ENCODE peak calls at places on chromosome 17, in five cellular contexts. H is HCT116, D is PC-9, U is GM23248, X is PC-3. I is an unnamed sample.

GRCh38 chr17:27635275-27635823 is 4.4 kb downstream of the LGALS9 start:
- DNase-seq in H (no peak), D (no peak), U (no peak), X (no peak), I (no peak)

GRCh38 chr17:16304832-16305231 is 48.4 kb downstream of the CENPV start:
- DNase-seq in H (no peak), D (no peak), U (peak; percentile 31), X (peak; percentile 58), I (peak; percentile 72)

GRCh38 chr17:42459256-42459982 is 741 bp downstream of the ATP6V0A1 start:
- DNase-seq in H (no peak), D (peak; percentile 64), U (peak; percentile 81), X (no peak), I (peak; percentile 71)

GRCh38 chr17:46972346-46972745 is 6.7 kb downstream of the RPRML start:
- DNase-seq in H (no peak), D (no peak), U (no peak), X (no peak), I (no peak)

GRCh38 chr17:27665549-27665948 is 34.6 kb downstream of the LGALS9 start:
- DNase-seq in H (no peak), D (no peak), U (no peak), X (no peak), I (no peak)

GRCh38 chr17:42182927-42183734 is 2.1 kb downstream of the HCRT start:
- DNase-seq in H (no peak), D (no peak), U (peak; percentile 66), X (no peak), I (no peak)

GRCh38 chr17:63024716-63025115 is 58.7 kb downstream of the TANC2 start:
- DNase-seq in H (no peak), D (no peak), U (peak; percentile 80), X (no peak), I (no peak)

GRCh38 chr17:72984145-72984924 is 108.2 kb downstream of the SLC39A11 start:
- DNase-seq in H (peak; percentile 84), D (peak; percentile 96), U (peak; percentile 68), X (peak; percentile 97), I (no peak)

GRCh38 chr17:19337712-19338023 is 24.9 kb downstream of the B9D1 start:
- DNase-seq in H (no peak), D (no peak), U (no peak), X (no peak), I (no peak)

GRCh38 chr17:11553135-11553534 is 45.1 kb upstream of the DNAH9 start:
- DNase-seq in H (no peak), D (no peak), U (no peak), X (no peak), I (no peak)

GRCh38 chr17:17757391-17757791 is 76.1 kb downstream of the RAI1 start:
- DNase-seq in H (no peak), D (no peak), U (no peak), X (no peak), I (no peak)

GRCh38 chr17:33753452-33753851 is 460.4 kb upstream of the ASIC2 start:
- DNase-seq in H (no peak), D (no peak), U (no peak), X (no peak), I (no peak)

GRCh38 chr17:67837965-67838364 is 12.7 kb downstream of the BPTF start:
- DNase-seq in H (no peak), D (no peak), U (no peak), X (peak; percentile 1), I (no peak)

GRCh38 chr17:80195671-80196529 is 24.2 kb downstream of the SGSH start:
- DNase-seq in H (no peak), D (no peak), U (peak; percentile 36), X (peak; percentile 52), I (peak; percentile 72)

GRCh38 chr17:171871-172270 is 9.6 kb downstream of the DOC2B start:
- DNase-seq in H (no peak), D (no peak), U (no peak), X (no peak), I (no peak)

GRCh38 chr17:72717676-72718075 is 374.8 kb downstream of the SLC39A11 start:
- DNase-seq in H (peak; percentile 76), D (peak; percentile 96), U (no peak), X (peak; percentile 74), I (no peak)

GRCh38 chr17:27985306-27985705 is 57.2 kb upstream of the NLK start:
- DNase-seq in H (no peak), D (no peak), U (no peak), X (no peak), I (no peak)

GRCh38 chr17:67137860-67138259 is 93.5 kb downstream of the CACNG1 start:
- DNase-seq in H (no peak), D (no peak), U (no peak), X (no peak), I (no peak)

GRCh38 chr17:64441772-64442549 is 7.0 kb upstream of the MILR1 start:
- DNase-seq in H (no peak), D (peak; percentile 65), U (peak; percentile 15), X (no peak), I (no peak)

DNA sequence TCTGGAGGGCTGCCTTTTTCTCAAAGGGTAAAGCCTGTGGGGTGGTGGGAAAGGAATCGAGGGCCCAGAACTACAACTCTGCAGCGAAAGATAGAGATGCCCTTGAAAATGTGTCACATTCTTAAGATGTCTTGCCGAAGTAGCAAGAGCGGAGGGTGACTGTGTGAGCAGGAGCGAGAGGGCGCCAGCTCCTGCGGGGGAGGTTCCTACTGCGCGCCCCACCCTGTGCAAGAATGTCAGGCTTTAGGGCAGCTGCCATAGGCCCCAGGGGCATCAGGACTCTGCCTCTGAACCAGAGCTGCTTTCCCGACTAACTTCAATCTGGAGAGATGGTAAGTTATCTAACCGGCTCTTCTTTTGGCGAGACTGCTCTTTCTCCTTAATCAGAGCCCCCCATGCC is 11.8 kb upstream of the ITGAE start:
- DNase-seq in H (no peak), D (no peak), U (no peak), X (no peak), I (no peak)
- H3K9me2 ChIP-seq in H (no peaks in the 10 kb centered on the region), D (no peaks in the 10 kb centered on the region), U (no peaks in the 10 kb centered on the region), X (no peaks in the 10 kb centered on the region), I (no peaks in the 10 kb centered on the region)

DNA sequence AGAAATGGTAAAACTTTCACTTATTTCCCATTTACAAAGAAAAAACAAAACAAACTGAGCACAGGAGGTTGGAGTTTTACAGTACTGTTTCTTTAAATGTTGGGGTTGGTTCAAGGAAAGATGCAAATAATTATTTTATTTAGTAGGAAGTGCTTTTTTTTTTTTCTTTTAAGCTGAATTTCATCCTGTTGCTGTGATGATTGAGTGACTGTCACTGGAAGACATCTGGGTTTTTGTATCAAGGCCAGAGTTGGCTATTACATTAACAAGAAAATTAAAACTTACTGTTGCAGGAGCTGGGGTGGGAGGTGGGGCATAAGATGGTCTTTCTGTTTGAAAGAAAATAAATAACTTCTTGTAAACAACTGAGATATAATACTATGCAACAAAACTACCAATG is 2.3 kb downstream of the SMARCE1 start:
- DNase-seq in H (no peak), D (no peak), U (no peak), X (no peak), I (no peak)
- H3K9me2 ChIP-seq in H (no peaks in the 10 kb centered on the region), D (no peaks in the 10 kb centered on the region), U (no peaks in the 10 kb centered on the region), X (no peaks in the 10 kb centered on the region), I (no peaks in the 10 kb centered on the region)

DNA sequence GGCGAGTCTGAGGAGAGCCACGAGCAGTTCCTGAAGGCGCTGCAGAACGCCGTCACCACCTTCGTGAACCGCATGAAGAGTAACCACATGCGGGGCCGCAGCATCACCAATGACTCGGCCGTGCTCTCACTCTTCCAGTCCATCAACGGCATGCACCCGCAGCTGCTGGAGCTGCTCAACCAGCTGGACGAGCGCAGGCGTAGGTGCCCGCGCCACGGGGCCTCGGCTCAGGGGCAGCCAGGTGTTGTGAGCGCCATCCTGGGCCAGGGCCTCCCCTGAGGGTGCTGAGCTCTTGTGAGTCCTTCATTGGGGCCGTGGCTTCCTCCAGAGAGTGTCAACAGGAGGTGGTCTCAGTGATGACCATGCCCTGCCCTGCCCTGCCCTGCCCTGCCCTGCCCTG is 7.4 kb upstream of the MRPL12 start:
- DNase-seq in H (no peak), D (no peak), U (no peak), X (no peak), I (no peak)
- H3K9me2 ChIP-seq in H (no peaks in the 10 kb centered on the region), D (no peaks in the 10 kb centered on the region), U (no peaks in the 10 kb centered on the region), X (no peaks in the 10 kb centered on the region), I (no peaks in the 10 kb centered on the region)

GRCh38 chr17:36153887-36154576 is 22.4 kb downstream of the TBC1D3B start:
- DNase-seq in H (no peak), D (no peak), U (peak; percentile 7), X (no peak), I (no peak)
- H3K9me2 ChIP-seq in H (no peaks in the 10 kb centered on the region), D (no peaks in the 10 kb centered on the region), U (no peaks in the 10 kb centered on the region), X (no peaks in the 10 kb centered on the region), I (no peaks in the 10 kb centered on the region)

DNA sequence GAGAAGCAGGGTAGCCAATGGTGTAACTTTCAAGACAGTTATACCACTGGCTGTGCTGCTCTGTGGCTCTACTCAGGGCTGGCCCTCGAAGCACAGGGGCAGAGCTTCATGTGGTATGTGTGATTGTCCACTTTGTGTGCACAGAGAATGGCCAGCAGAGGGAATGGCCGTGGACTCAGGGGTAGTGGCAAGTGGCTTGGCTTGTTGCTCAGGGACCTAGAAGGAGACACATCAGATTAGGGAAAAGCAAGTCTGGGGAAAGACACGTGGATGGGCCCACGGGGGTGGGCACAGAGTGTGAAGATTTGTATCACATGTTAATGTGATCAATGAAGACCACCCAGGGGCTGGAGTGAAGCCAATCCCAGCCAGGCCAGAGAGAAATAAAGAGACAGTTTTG is 20.0 kb upstream of the XYLT2 start:
- DNase-seq in H (no peak), D (no peak), U (no peak), X (no peak), I (no peak)
- H3K9me2 ChIP-seq in H (no peaks in the 10 kb centered on the region), D (no peaks in the 10 kb centered on the region), U (no peaks in the 10 kb centered on the region), X (no peaks in the 10 kb centered on the region), I (no peaks in the 10 kb centered on the region)

I was measured in GM23338.